ENCODE peak calls at places on chromosomes 12 and 14, in seven cellular contexts. Z is mesendoderm, K is mesenchymal stem cell, T is IMR-90, X is H9, F is H1, N is trophoblast cell. E is an unnamed sample. For H3K4me1, the result is how much of the 10 kb centered on the place peaks cover.

GRCh38 chr14:65079201-65079600 is 23.1 kb downstream of the MAX start:
- DNase-seq in Z (no peak), K (no peak), T (no peak), X (no peak), F (no peak), N (no peak), E (no peak)

GRCh38 chr12:71726548-71726947 is 28.1 kb upstream of the RAB21 start:
- DNase-seq in Z (no peak), K (no peak), T (no peak), X (no peak), F (no peak), N (no peak), E (no peak)

GRCh38 chr12:127146991-127147718 is 1119.8 kb upstream of the TMEM132C start:
- DNase-seq in Z (peak), K (no peak), T (no peak), X (no peak), F (no peak), N (no peak), E (no peak)

GRCh38 chr12:1083086-1083887 is 92.3 kb downstream of the ERC1 start:
- DNase-seq in Z (peak), K (peak), T (no peak), X (peak), F (no peak), N (peak), E (no peak)

GRCh38 chr14:67744057-67744456 is 42.4 kb downstream of the RDH12 start:
- DNase-seq in Z (no peak), K (no peak), T (no peak), X (no peak), F (no peak), N (no peak), E (no peak)

GRCh38 chr14:64841121-64841611 is 38.5 kb downstream of the SPTB start:
- DNase-seq in Z (peak), K (peak), T (peak), X (peak), F (peak), N (peak), E (no peak)

GRCh38 chr12:65822732-65823480 is 1.4 kb upstream of the HMGA2 start:
- DNase-seq in Z (peak), K (peak), T (peak), X (peak), F (peak), N (peak), E (peak)

GRCh38 chr14:32468955-32469354 is 139.9 kb downstream of the AKAP6 start:
- DNase-seq in Z (no peak), K (peak), T (peak), X (no peak), F (no peak), N (peak), E (no peak)

GRCh38 chr12:48988030-48988649 is 10.0 kb downstream of the WNT1 start:
- DNase-seq in Z (peak), K (peak), T (peak), X (peak), F (no peak), N (peak), E (peak)

GRCh38 chr14:102150636-102151195 is 11.0 kb downstream of the WDR20 start:
- DNase-seq in Z (no peak), K (no peak), T (no peak), X (no peak), F (no peak), N (no peak), E (no peak)

DNA sequence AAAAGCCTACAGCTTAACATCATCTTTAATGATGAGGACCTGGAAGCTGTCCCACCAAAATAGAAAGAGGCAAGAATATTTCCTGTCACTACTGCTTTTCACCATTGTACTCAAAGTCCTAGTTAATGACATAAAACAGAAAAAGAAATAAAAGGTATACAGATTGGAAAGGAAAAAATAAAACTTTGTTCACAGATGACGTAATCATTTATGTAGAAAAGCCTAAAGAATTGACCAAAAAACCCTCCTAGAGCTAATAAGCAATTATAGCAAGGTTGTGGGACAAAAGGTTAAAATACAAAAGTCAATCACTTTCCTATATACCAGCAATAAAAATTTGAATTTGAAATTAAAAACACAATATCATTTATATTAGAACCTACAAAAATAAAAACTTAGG is 97.2 kb upstream of the MDGA2 start:
- DNase-seq in Z (no peak), K (no peak), T (no peak), X (no peak), F (no peak), N (no peak), E (no peak)
- H3K18ac ChIP-seq in Z (no peak), K (no peak), T (no peak), X (no peak), F (no peak), N (no peak), E (no peak)

GRCh38 chr12:51323317-51323960 is 535 bp downstream of the BIN2 start:
- DNase-seq in Z (no peak), K (no peak), T (no peak), X (no peak), F (no peak), N (peak), E (no peak)
- H3K4me1 ChIP-seq in Z (under half), K (under half), T (under half), X (under half), F (under half), N (under half), E (under half)

GRCh38 chr12:20508362-20508761 is 140.0 kb downstream of the PDE3A start:
- DNase-seq in Z (no peak), K (no peak), T (peak), X (no peak), F (no peak), N (peak), E (no peak)
- H3K18ac ChIP-seq in Z (no peak), K (no peak), T (no peak), X (no peak), F (no peak), N (no peak), E (no peak)

GRCh38 chr12:124424516-124424905 is 129.6 kb downstream of the RFLNA start:
- DNase-seq in Z (no peak), K (no peak), T (no peak), X (no peak), F (no peak), N (no peak), E (no peak)
- H3K4me1 ChIP-seq in Z (under half), K (half or more), T (under half), X (under half), F (under half), N (under half), E (under half)

GRCh38 chr14:94545131-94545841 is 16.0 kb upstream of the SERPINA4 start:
- DNase-seq in Z (peak), K (no peak), T (no peak), X (peak), F (no peak), N (no peak), E (no peak)

GRCh38 chr14:94542111-94542810 is 19.0 kb upstream of the SERPINA4 start:
- DNase-seq in Z (no peak), K (no peak), T (peak), X (no peak), F (no peak), N (peak), E (no peak)

GRCh38 chr14:94542811-94543449 is 18.3 kb upstream of the SERPINA4 start:
- DNase-seq in Z (no peak), K (no peak), T (no peak), X (no peak), F (no peak), N (peak), E (no peak)

GRCh38 chr14:94544726-94545125 is 16.5 kb upstream of the SERPINA4 start:
- DNase-seq in Z (no peak), K (no peak), T (no peak), X (no peak), F (no peak), N (peak), E (no peak)

GRCh38 chr14:94543450-94544123 is 17.7 kb upstream of the SERPINA4 start:
- DNase-seq in Z (no peak), K (no peak), T (no peak), X (peak), F (no peak), N (peak), E (no peak)
- H3K18ac ChIP-seq in Z (no peak), K (no peak), T (no peak), X (no peak), F (peak), N (no peak), E (no peak)

DNA sequence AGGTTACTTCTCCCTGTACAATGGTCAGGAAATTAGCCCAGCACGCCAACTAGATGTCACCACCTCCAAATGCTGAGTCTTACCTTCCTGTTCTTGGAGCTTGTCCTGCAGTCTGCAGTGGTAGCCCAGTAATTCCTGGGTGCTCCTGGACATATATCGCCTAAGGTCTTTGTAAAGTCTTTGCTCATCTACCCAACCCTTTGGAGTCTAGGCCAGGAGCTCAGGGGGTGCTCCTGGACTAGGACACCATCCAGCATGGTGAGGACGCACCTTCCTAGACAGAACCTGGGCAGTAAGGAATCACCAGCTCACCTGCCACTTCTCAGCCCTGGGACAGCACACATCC is 569 bp downstream of the SERPINA10 start:
- DNase-seq in Z (no peak), K (no peak), T (no peak), X (no peak), F (no peak), N (no peak), E (no peak)
- H3K4me1 ChIP-seq in Z (under half), K (under half), T (under half), X (under half), F (under half), N (under half), E (under half)

DNA sequence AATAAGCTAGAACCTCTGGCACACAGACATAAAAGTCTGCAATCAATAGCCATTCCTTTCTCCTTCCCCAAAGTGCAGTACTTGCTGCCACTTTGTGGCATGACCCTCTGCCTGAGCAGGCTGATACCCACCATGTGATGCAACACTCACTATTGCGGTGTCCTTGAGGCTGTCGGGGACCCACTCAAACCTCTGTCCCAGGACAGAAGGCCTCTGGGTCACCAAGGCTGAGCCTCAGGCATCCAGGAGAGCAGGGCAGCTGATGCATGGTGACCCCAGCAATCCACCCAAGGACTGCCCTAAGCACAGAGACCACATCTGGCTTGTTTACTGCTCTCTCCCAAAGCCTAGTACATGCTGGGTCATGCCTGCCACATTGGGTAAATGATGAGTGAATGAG is 114.2 kb downstream of the DPF3 start:
- DNase-seq in Z (no peak), K (no peak), T (no peak), X (no peak), F (no peak), N (no peak), E (no peak)
- H3K18ac ChIP-seq in Z (no peak), K (no peak), T (no peak), X (no peak), F (no peak), N (peak), E (peak)

E was measured in neuronal stem cell.